ENCODE peak calls at places on chromosomes 13 and 19, in four cellular contexts. Y, H, F and G are unnamed samples.

GRCh38 chr19:13604902-13605586 is 98.8 kb upstream of the CACNA1A start:
- DNase-seq in F (no peak), Y (no peak), H (no peak), G (no peak)

GRCh38 chr19:10290876-10291553 is 1.3 kb downstream of the ICAM5 start:
- DNase-seq in Y (no peak), H (no peak), F (peak; percentile 43), G (peak; percentile 78)

GRCh38 chr13:50761406-50761805 is 82.1 kb downstream of the DLEU7 start:
- DNase-seq in Y (no peak), H (no peak), F (no peak), G (no peak)

GRCh38 chr19:50380137-50380536 is 3.9 kb downstream of the NR1H2 start:
- DNase-seq in F (no peak), H (no peak), Y (no peak), G (no peak)

GRCh38 chr19:50224986-50225747 is 21.7 kb downstream of the MYH14 start:
- DNase-seq in F (no peak), H (no peak), Y (no peak), G (no peak)

GRCh38 chr19:44882063-44882462 is 9.0 kb upstream of the TOMM40 start:
- DNase-seq in Y (no peak), H (no peak), F (no peak), G (no peak)

GRCh38 chr19:34034318-34034846 is 137.9 kb upstream of the LSM14A start:
- DNase-seq in H (no peak), Y (no peak), F (no peak), G (no peak)

GRCh38 chr13:30463820-30464495 is 1.8 kb downstream of the HMGB1 start:
- DNase-seq in F (peak; percentile 70), H (no peak), Y (no peak), G (no peak)

GRCh38 chr13:45518525-45519235 is 53.9 kb downstream of the COG3 start:
- DNase-seq in H (no peak), Y (no peak), F (no peak), G (no peak)

GRCh38 chr13:98798849-98799645 is 46.6 kb upstream of the SLC15A1 start:
- DNase-seq in Y (no peak), F (peak; percentile 8), H (no peak), G (no peak)

GRCh38 chr13:93620366-93620765 is 393.8 kb downstream of the GPC6 start:
- DNase-seq in H (no peak), F (no peak), Y (no peak), G (no peak)

GRCh38 chr13:29908411-29908810 is 58.0 kb upstream of the UBL3 start:
- DNase-seq in Y (no peak), F (no peak), H (no peak), G (no peak)

GRCh38 chr19:49490287-49491029 is 3.0 kb downstream of the RPL13A start:
- DNase-seq in F (no peak), Y (no peak), H (no peak), G (no peak)

GRCh38 chr13:23372264-23372905 is 61.1 kb downstream of the SACS start:
- DNase-seq in H (no peak), Y (no peak), F (no peak), G (no peak)

GRCh38 chr19:29714371-29714952 is 599 bp downstream of the C19orf12 start:
- DNase-seq in H (no peak), F (no peak), Y (no peak), G (no peak)

GRCh38 chr19:51338563-51339312 is 3.2 kb downstream of the VSIG10L start:
- DNase-seq in Y (peak; percentile 24), F (peak; percentile 68), H (peak; percentile 52), G (peak; percentile 39)

GRCh38 chr19:20334760-20335159 is 167.7 kb downstream of the ZNF486 start:
- DNase-seq in Y (no peak), H (no peak), F (no peak), G (no peak)

GRCh38 chr19:11418166-11418517 is 972 bp downstream of the RGL3 start:
- DNase-seq in Y (no peak), H (no peak), F (no peak), G (no peak)

GRCh38 chr13:64371045-64371444 is 2859.1 kb downstream of the PCDH9 start:
- DNase-seq in Y (no peak), H (no peak), F (no peak), G (no peak)

GRCh38 chr19:29715695-29716581 is 877 bp upstream of the C19orf12 start:
- DNase-seq in H (no peak), Y (no peak), F (peak; percentile 38), G (no peak)

GRCh38 chr13:106958690-106959089 is 390.8 kb upstream of the ARGLU1 start:
- DNase-seq in F (peak; percentile 7), Y (no peak), H (no peak), G (no peak)
- TF ChIP-seq ZNF274 in F (no peak), Y (no peak), H (no peak), G (no peak)

GRCh38 chr19:19202707-19203011 is 555 bp downstream of the NR2C2AP start:
- DNase-seq in H (no peak), F (no peak), Y (no peak), G (no peak)
- TF ChIP-seq ZNF274 in H (no peak), F (peak; percentile 49), Y (no peak), G (no peak)

GRCh38 chr19:1699998-1700732 is 47.8 kb upstream of the TCF3 start:
- DNase-seq in H (no peak), F (no peak), Y (no peak), G (no peak)
- TF ChIP-seq ZNF274 in H (no peak), F (no peak), Y (no peak), G (no peak)

DNA sequence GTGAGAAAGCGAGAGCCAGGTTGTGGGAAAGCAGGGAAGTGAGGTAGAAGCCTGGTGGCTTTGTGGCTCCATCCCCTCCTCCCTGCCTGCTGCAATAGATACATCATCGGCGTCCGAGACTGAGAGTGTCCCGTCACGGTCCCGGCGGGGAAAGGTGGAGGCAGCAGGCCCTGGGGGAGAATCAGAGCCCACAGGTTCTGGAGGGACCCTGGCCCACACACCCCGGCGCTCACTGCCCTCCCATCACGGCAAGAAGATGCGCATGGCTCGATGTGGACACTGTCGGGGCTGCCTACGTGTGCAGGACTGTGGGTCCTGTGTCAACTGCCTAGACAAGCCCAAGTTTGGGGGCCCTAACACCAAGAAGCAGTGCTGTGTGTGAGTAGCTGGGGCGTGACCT is 5.1 kb downstream of the KMT2B start:
- DNase-seq in H (no peak), Y (no peak), F (no peak), G (no peak)
- TF ChIP-seq ZNF274 in H (no peak), Y (no peak), F (no peak), G (no peak)